ENCODE peak calls at places on chromosome 12, in seven cellular contexts. One of them, this sample, is unnamed. For H3K4me1, the result is how much of the 10 kb centered on the place peaks cover.

GRCh38 chr12:54991161-54991991 is 6.8 kb upstream of the TESPA1 start:
- DNase-seq in sigmoid colon: no peak
- DNase-seq in prostate gland: no peak
- DNase-seq in Panc1: no peak
- DNase-seq in GM23338: no peak
- DNase-seq in suprapubic skin: no peak
- DNase-seq in spleen: no peak
- DNase-seq in this sample: no peak

GRCh38 chr12:77122236-77122635 is 56.9 kb upstream of the E2F7 start:
- DNase-seq in sigmoid colon: no peak
- DNase-seq in prostate gland: no peak
- DNase-seq in Panc1: peak
- DNase-seq in GM23338: no peak
- DNase-seq in suprapubic skin: no peak
- DNase-seq in spleen: no peak
- DNase-seq in this sample: peak

GRCh38 chr12:132634411-132634990 is 15.9 kb downstream of the P2RX2 start:
- DNase-seq in sigmoid colon: peak
- DNase-seq in prostate gland: no peak
- DNase-seq in Panc1: no peak
- DNase-seq in GM23338: no peak
- DNase-seq in suprapubic skin: no peak
- DNase-seq in spleen: peak
- DNase-seq in this sample: no peak

GRCh38 chr12:123142948-123143752 is 7.7 kb downstream of the PITPNM2 start:
- DNase-seq in sigmoid colon: peak
- DNase-seq in prostate gland: no peak
- DNase-seq in Panc1: no peak
- DNase-seq in GM23338: peak
- DNase-seq in suprapubic skin: peak
- DNase-seq in spleen: no peak
- DNase-seq in this sample: no peak

GRCh38 chr12:262817-263216 is at the start of gene SLC6A13:
- DNase-seq in sigmoid colon: no peak
- DNase-seq in prostate gland: no peak
- DNase-seq in Panc1: no peak
- DNase-seq in GM23338: no peak
- DNase-seq in suprapubic skin: no peak
- DNase-seq in spleen: no peak
- DNase-seq in this sample: no peak

GRCh38 chr12:110874781-110875180 is 28.0 kb downstream of the CCDC63 start:
- DNase-seq in sigmoid colon: no peak
- DNase-seq in prostate gland: no peak
- DNase-seq in Panc1: no peak
- DNase-seq in GM23338: no peak
- DNase-seq in suprapubic skin: no peak
- DNase-seq in spleen: no peak
- DNase-seq in this sample: no peak

GRCh38 chr12:42587564-42588307 is 1.8 kb downstream of the PRICKLE1 start:
- DNase-seq in sigmoid colon: no peak
- DNase-seq in prostate gland: no peak
- DNase-seq in Panc1: no peak
- DNase-seq in GM23338: no peak
- DNase-seq in suprapubic skin: no peak
- DNase-seq in spleen: no peak
- DNase-seq in this sample: peak

GRCh38 chr12:124452576-124453391 is 114.6 kb downstream of the NCOR2 start:
- DNase-seq in sigmoid colon: no peak
- DNase-seq in prostate gland: no peak
- DNase-seq in Panc1: no peak
- DNase-seq in GM23338: no peak
- DNase-seq in suprapubic skin: no peak
- DNase-seq in spleen: peak
- DNase-seq in this sample: no peak

GRCh38 chr12:109503611-109504010 is 26.2 kb downstream of the UBE3B start:
- DNase-seq in sigmoid colon: no peak
- DNase-seq in prostate gland: no peak
- DNase-seq in Panc1: no peak
- DNase-seq in GM23338: no peak
- DNase-seq in suprapubic skin: no peak
- DNase-seq in spleen: no peak
- DNase-seq in this sample: no peak

GRCh38 chr12:86264451-86265328 is 8.5 kb upstream of the MGAT4C start:
- DNase-seq in sigmoid colon: peak
- DNase-seq in prostate gland: peak
- DNase-seq in Panc1: no peak
- DNase-seq in GM23338: peak
- DNase-seq in suprapubic skin: peak
- DNase-seq in spleen: peak
- DNase-seq in this sample: no peak

GRCh38 chr12:124392991-124393790 is 98.3 kb downstream of the RFLNA start:
- DNase-seq in sigmoid colon: peak
- DNase-seq in prostate gland: peak
- DNase-seq in Panc1: no peak
- DNase-seq in GM23338: no peak
- DNase-seq in suprapubic skin: peak
- DNase-seq in spleen: peak
- DNase-seq in this sample: peak

GRCh38 chr12:30806989-30807694 is 52.4 kb upstream of the CAPRIN2 start:
- DNase-seq in sigmoid colon: no peak
- DNase-seq in prostate gland: peak
- DNase-seq in Panc1: peak
- DNase-seq in GM23338: peak
- DNase-seq in suprapubic skin: no peak
- DNase-seq in spleen: no peak
- DNase-seq in this sample: peak

GRCh38 chr12:89769483-89769818 is 60.8 kb upstream of the ATP2B1 start:
- DNase-seq in sigmoid colon: no peak
- DNase-seq in prostate gland: no peak
- DNase-seq in Panc1: no peak
- DNase-seq in GM23338: peak
- DNase-seq in suprapubic skin: no peak
- DNase-seq in spleen: no peak
- DNase-seq in this sample: no peak

GRCh38 chr12:52603314-52603713 is 2.1 kb upstream of the KRT72 start:
- DNase-seq in sigmoid colon: no peak
- DNase-seq in prostate gland: no peak
- DNase-seq in Panc1: no peak
- DNase-seq in GM23338: no peak
- DNase-seq in suprapubic skin: no peak
- DNase-seq in spleen: no peak
- DNase-seq in this sample: no peak

GRCh38 chr12:46401703-46402102 is 29.1 kb upstream of the SLC38A2 start:
- DNase-seq in sigmoid colon: no peak
- DNase-seq in prostate gland: no peak
- DNase-seq in Panc1: no peak
- DNase-seq in GM23338: peak
- DNase-seq in suprapubic skin: no peak
- DNase-seq in spleen: no peak
- DNase-seq in this sample: peak

GRCh38 chr12:103268831-103269514 is 226.8 kb downstream of the C12orf42 start:
- DNase-seq in sigmoid colon: no peak
- DNase-seq in prostate gland: no peak
- DNase-seq in Panc1: no peak
- DNase-seq in GM23338: no peak
- DNase-seq in suprapubic skin: no peak
- DNase-seq in spleen: no peak
- DNase-seq in this sample: no peak

GRCh38 chr12:6213969-6214368 is 13.8 kb downstream of the CD9 start:
- DNase-seq in sigmoid colon: no peak
- DNase-seq in prostate gland: no peak
- DNase-seq in Panc1: no peak
- DNase-seq in GM23338: no peak
- DNase-seq in suprapubic skin: no peak
- DNase-seq in spleen: no peak
- DNase-seq in this sample: no peak

GRCh38 chr12:77339610-77340009 is 274.2 kb upstream of the E2F7 start:
- DNase-seq in sigmoid colon: no peak
- DNase-seq in prostate gland: no peak
- DNase-seq in Panc1: no peak
- DNase-seq in GM23338: no peak
- DNase-seq in suprapubic skin: no peak
- DNase-seq in spleen: no peak
- DNase-seq in this sample: no peak

GRCh38 chr12:43277630-43278267 is 274.3 kb downstream of the ADAMTS20 start:
- DNase-seq in sigmoid colon: no peak
- DNase-seq in prostate gland: no peak
- DNase-seq in Panc1: peak
- DNase-seq in GM23338: no peak
- DNase-seq in suprapubic skin: no peak
- DNase-seq in spleen: no peak
- DNase-seq in this sample: peak

GRCh38 chr12:16560273-16560672 is 45.7 kb downstream of the LMO3 start:
- DNase-seq in sigmoid colon: no peak
- DNase-seq in prostate gland: no peak
- DNase-seq in Panc1: no peak
- DNase-seq in GM23338: peak
- DNase-seq in suprapubic skin: no peak
- DNase-seq in spleen: no peak
- DNase-seq in this sample: no peak
- TF ChIP-seq CTCF in sigmoid colon: no peak
- TF ChIP-seq CTCF in prostate gland: no peak
- TF ChIP-seq CTCF in Panc1: no peak
- TF ChIP-seq CTCF in GM23338: no peak
- TF ChIP-seq CTCF in suprapubic skin: no peak
- TF ChIP-seq CTCF in spleen: no peak
- TF ChIP-seq CTCF in this sample: no peak

GRCh38 chr12:56086096-56086495 is 6.1 kb downstream of the ERBB3 start:
- DNase-seq in sigmoid colon: no peak
- DNase-seq in prostate gland: peak
- DNase-seq in Panc1: no peak
- DNase-seq in GM23338: peak
- DNase-seq in suprapubic skin: no peak
- DNase-seq in spleen: no peak
- DNase-seq in this sample: no peak
- TF ChIP-seq POLR2AphosphoS5 in sigmoid colon: no peak
- TF ChIP-seq POLR2AphosphoS5 in prostate gland: peak
- TF ChIP-seq POLR2AphosphoS5 in Panc1: no peak
- TF ChIP-seq POLR2AphosphoS5 in GM23338: no peak
- TF ChIP-seq POLR2AphosphoS5 in suprapubic skin: no peak
- TF ChIP-seq POLR2AphosphoS5 in spleen: no peak
- TF ChIP-seq POLR2AphosphoS5 in this sample: no peak

GRCh38 chr12:113346387-113346786 is 11.5 kb upstream of the SLC8B1 start:
- DNase-seq in sigmoid colon: no peak
- DNase-seq in prostate gland: no peak
- DNase-seq in Panc1: no peak
- DNase-seq in GM23338: no peak
- DNase-seq in suprapubic skin: no peak
- DNase-seq in spleen: no peak
- DNase-seq in this sample: no peak

GRCh38 chr12:113348849-113349536 is 9.4 kb upstream of the PLBD2 start:
- DNase-seq in sigmoid colon: no peak
- DNase-seq in prostate gland: no peak
- DNase-seq in Panc1: no peak
- DNase-seq in GM23338: peak
- DNase-seq in suprapubic skin: no peak
- DNase-seq in spleen: no peak
- DNase-seq in this sample: no peak

GRCh38 chr12:113347107-113347506 is 11.3 kb upstream of the PLBD2 start:
- DNase-seq in sigmoid colon: no peak
- DNase-seq in prostate gland: no peak
- DNase-seq in Panc1: no peak
- DNase-seq in GM23338: no peak
- DNase-seq in suprapubic skin: no peak
- DNase-seq in spleen: no peak
- DNase-seq in this sample: no peak

GRCh38 chr12:113347892-113348291 is 10.5 kb upstream of the PLBD2 start:
- DNase-seq in sigmoid colon: no peak
- DNase-seq in prostate gland: no peak
- DNase-seq in Panc1: no peak
- DNase-seq in GM23338: no peak
- DNase-seq in suprapubic skin: no peak
- DNase-seq in spleen: no peak
- DNase-seq in this sample: no peak

GRCh38 chr12:113351089-113351488 is 7.3 kb upstream of the PLBD2 start:
- DNase-seq in sigmoid colon: no peak
- DNase-seq in prostate gland: no peak
- DNase-seq in Panc1: no peak
- DNase-seq in GM23338: no peak
- DNase-seq in suprapubic skin: no peak
- DNase-seq in spleen: no peak
- DNase-seq in this sample: no peak
- H3K4me1 ChIP-seq in sigmoid colon: under half
- H3K4me1 ChIP-seq in prostate gland: under half
- H3K4me1 ChIP-seq in Panc1: under half
- H3K4me1 ChIP-seq in GM23338: under half
- H3K4me1 ChIP-seq in suprapubic skin: under half
- H3K4me1 ChIP-seq in spleen: under half
- H3K4me1 ChIP-seq in this sample: under half

DNA sequence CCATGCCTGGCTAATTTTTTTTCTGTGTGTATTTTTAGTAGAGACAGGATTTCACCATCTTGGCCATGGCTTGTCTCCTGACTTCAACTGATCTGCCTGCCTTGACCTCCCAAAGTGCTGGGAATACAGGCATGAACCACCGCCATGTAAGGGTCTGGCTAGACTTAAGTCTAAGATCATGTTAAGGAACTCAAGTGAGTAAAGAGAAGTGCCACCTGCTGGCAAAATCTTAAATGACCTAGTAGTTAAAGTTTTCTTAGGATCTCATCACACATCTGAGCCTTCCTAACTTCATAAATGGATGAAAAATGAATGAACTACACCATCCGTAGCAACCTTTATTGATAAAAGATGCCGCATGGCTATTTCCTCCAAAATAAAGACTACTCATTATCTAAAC is 1.7 kb upstream of the C12orf56 start:
- DNase-seq in sigmoid colon: no peak
- DNase-seq in prostate gland: no peak
- DNase-seq in Panc1: no peak
- DNase-seq in GM23338: peak
- DNase-seq in suprapubic skin: no peak
- DNase-seq in spleen: no peak
- DNase-seq in this sample: peak
- TF ChIP-seq CTCF in sigmoid colon: no peak
- TF ChIP-seq CTCF in prostate gland: no peak
- TF ChIP-seq CTCF in Panc1: peak
- TF ChIP-seq CTCF in GM23338: peak
- TF ChIP-seq CTCF in suprapubic skin: no peak
- TF ChIP-seq CTCF in spleen: peak
- TF ChIP-seq CTCF in this sample: peak

GRCh38 chr12:2074792-2075191 is 22.0 kb downstream of the CACNA1C start:
- DNase-seq in sigmoid colon: no peak
- DNase-seq in prostate gland: no peak
- DNase-seq in Panc1: no peak
- DNase-seq in GM23338: no peak
- DNase-seq in suprapubic skin: no peak
- DNase-seq in spleen: no peak
- DNase-seq in this sample: no peak
- TF ChIP-seq POLR2AphosphoS5 in sigmoid colon: peak
- TF ChIP-seq POLR2AphosphoS5 in prostate gland: no peak
- TF ChIP-seq POLR2AphosphoS5 in Panc1: no peak
- TF ChIP-seq POLR2AphosphoS5 in GM23338: no peak
- TF ChIP-seq POLR2AphosphoS5 in suprapubic skin: no peak
- TF ChIP-seq POLR2AphosphoS5 in spleen: no peak
- TF ChIP-seq POLR2AphosphoS5 in this sample: no peak